ENCODE peak calls at places on chromosomes 7 and 10, in five cellular contexts. N is H7, S is posterior vena cava, V is GM12878, J is NCI-H1105. B is an unnamed sample.

GRCh38 chr10:75640803-75641202 is 209.4 kb downstream of the LRMDA start:
- DNase-seq in S (no peak), J (no peak), N (no peak), V (no peak), B (no peak)

GRCh38 chr10:95287281-95287680 is 3.5 kb downstream of the PDLIM1 start:
- DNase-seq in N (no peak), S (no peak), V (no peak), J (no peak), B (no peak)

GRCh38 chr10:97713351-97713827 is at the start of gene MARVELD1:
- DNase-seq in S (peak), V (no peak), N (peak), J (peak), B (peak)

GRCh38 chr10:42937048-42937447 is 139.8 kb upstream of the RET start:
- DNase-seq in S (no peak), J (no peak), V (no peak), N (no peak), B (peak)

GRCh38 chr10:3091346-3091787 is 24.0 kb downstream of the PFKP start:
- DNase-seq in J (no peak), S (peak), N (no peak), V (no peak), B (peak)

GRCh38 chr7:105996860-105997737 is 34.0 kb downstream of the CDHR3 start:
- DNase-seq in V (no peak), S (no peak), J (no peak), N (no peak), B (no peak)

GRCh38 chr7:158863611-158864506 is 7.5 kb downstream of the DYNC2I1 start:
- DNase-seq in N (peak), S (peak), V (peak), J (no peak), B (peak)

GRCh38 chr10:119303886-119304285 is 96.5 kb downstream of the GRK5 start:
- DNase-seq in J (no peak), V (no peak), N (no peak), S (no peak), B (peak)

GRCh38 chr10:133388973-133389818 is 4.8 kb upstream of the MTG1 start:
- DNase-seq in S (peak), N (peak), J (no peak), V (peak), B (peak)

GRCh38 chr7:127677433-127678230 is 25.6 kb downstream of the SND1 start:
- DNase-seq in J (no peak), V (no peak), S (no peak), N (no peak), B (no peak)

GRCh38 chr10:29689001-29689400 is 54.2 kb upstream of the SVIL start:
- DNase-seq in V (no peak), N (no peak), S (no peak), J (no peak), B (no peak)

GRCh38 chr7:91357379-91357778 is 93.1 kb downstream of the FZD1 start:
- DNase-seq in J (no peak), N (no peak), S (no peak), V (no peak), B (no peak)

GRCh38 chr10:60353519-60354258 is 36.0 kb downstream of the ANK3 start:
- DNase-seq in N (no peak), V (no peak), S (no peak), J (no peak), B (no peak)

GRCh38 chr10:87092861-87093460 is 1.7 kb downstream of the GLUD1 start:
- DNase-seq in S (no peak), N (peak), V (peak), J (no peak), B (no peak)

GRCh38 chr7:116249969-116250553 is 39.7 kb downstream of the TES start:
- DNase-seq in N (peak), V (no peak), J (peak), S (no peak), B (no peak)

GRCh38 chr10:239109-239508 is 103.9 kb downstream of the ZMYND11 start:
- DNase-seq in V (no peak), S (no peak), J (no peak), N (no peak), B (no peak)

GRCh38 chr7:5774136-5774535 is 7.3 kb downstream of the RNF216 start:
- DNase-seq in S (no peak), V (no peak), J (no peak), N (no peak), B (no peak)

GRCh38 chr7:122770943-122771342 is 68.2 kb upstream of the RNF148 start:
- DNase-seq in J (no peak), V (no peak), S (no peak), N (no peak), B (no peak)

GRCh38 chr7:151244871-151245346 is 3.6 kb downstream of the SMARCD3 start:
- DNase-seq in S (peak), J (no peak), V (no peak), N (peak), B (peak)

B was measured in kidney.